ENCODE peak calls at places on chromosomes 13 and 19, in four cellular contexts. One of them, this sample, is unnamed.

GRCh38 chr13:49436890-49437289 is 7.0 kb downstream of the CAB39L start:
- DNase-seq in AG04450: no peak
- DNase-seq in PC-3: peak; percentile 38
- DNase-seq in tibial nerve: peak; percentile 33
- DNase-seq in this sample: no peak

GRCh38 chr13:71514900-71515598 is 352.0 kb downstream of the DACH1 start:
- DNase-seq in AG04450: no peak
- DNase-seq in tibial nerve: no peak
- DNase-seq in PC-3: no peak
- DNase-seq in this sample: no peak

GRCh38 chr13:48126944-48127814 is 32.3 kb upstream of the MED4 start:
- DNase-seq in tibial nerve: peak; percentile 50
- DNase-seq in PC-3: peak; percentile 66
- DNase-seq in AG04450: no peak
- DNase-seq in this sample: peak; percentile 60

GRCh38 chr13:90951663-90952062 is 395.8 kb upstream of the MIR17HG start:
- DNase-seq in tibial nerve: no peak
- DNase-seq in PC-3: peak; percentile 88
- DNase-seq in AG04450: no peak
- DNase-seq in this sample: no peak

GRCh38 chr13:48235100-48235813 is 2.3 kb downstream of the ITM2B start:
- DNase-seq in AG04450: no peak
- DNase-seq in PC-3: peak; percentile 32
- DNase-seq in tibial nerve: no peak
- DNase-seq in this sample: peak; percentile 21

GRCh38 chr13:93029536-93029935 is 197.1 kb upstream of the GPC6 start:
- DNase-seq in AG04450: no peak
- DNase-seq in PC-3: no peak
- DNase-seq in tibial nerve: no peak
- DNase-seq in this sample: no peak

GRCh38 chr19:50624949-50625600 is 14.6 kb downstream of the SYT3 start:
- DNase-seq in PC-3: no peak
- DNase-seq in tibial nerve: no peak
- DNase-seq in AG04450: no peak
- DNase-seq in this sample: no peak

GRCh38 chr13:44895584-44895983 is 93.7 kb downstream of the NUFIP1 start:
- DNase-seq in tibial nerve: no peak
- DNase-seq in AG04450: no peak
- DNase-seq in PC-3: no peak
- DNase-seq in this sample: no peak

GRCh38 chr13:111536239-111536638 is 215.8 kb downstream of the TEX29 start:
- DNase-seq in AG04450: no peak
- DNase-seq in PC-3: no peak
- DNase-seq in tibial nerve: no peak
- DNase-seq in this sample: no peak

GRCh38 chr13:113860579-113861432 is 3.1 kb downstream of the GAS6 start:
- DNase-seq in AG04450: no peak
- DNase-seq in PC-3: peak; percentile 11
- DNase-seq in tibial nerve: no peak
- DNase-seq in this sample: no peak

GRCh38 chr13:98368019-98368418 is 190.9 kb upstream of the RNF113B start:
- DNase-seq in AG04450: peak; percentile 53
- DNase-seq in tibial nerve: no peak
- DNase-seq in PC-3: no peak
- DNase-seq in this sample: no peak

GRCh38 chr13:51873419-51873818 is 11.7 kb downstream of the CCDC70 start:
- DNase-seq in AG04450: no peak
- DNase-seq in tibial nerve: no peak
- DNase-seq in PC-3: no peak
- DNase-seq in this sample: no peak

GRCh38 chr19:18774782-18775444 is 16.2 kb downstream of the COMP start:
- DNase-seq in PC-3: no peak
- DNase-seq in tibial nerve: no peak
- DNase-seq in AG04450: no peak
- DNase-seq in this sample: no peak

GRCh38 chr13:41365636-41366035 is 54.6 kb downstream of the NAA16 start:
- DNase-seq in AG04450: no peak
- DNase-seq in PC-3: no peak
- DNase-seq in tibial nerve: no peak
- DNase-seq in this sample: no peak

GRCh38 chr13:67619346-67619745 is 389.2 kb upstream of the PCDH9 start:
- DNase-seq in AG04450: peak; percentile 2
- DNase-seq in PC-3: peak; percentile 49
- DNase-seq in tibial nerve: no peak
- DNase-seq in this sample: no peak

GRCh38 chr13:26202365-26202972 is 19.6 kb downstream of the RNF6 start:
- DNase-seq in tibial nerve: no peak
- DNase-seq in PC-3: no peak
- DNase-seq in AG04450: no peak
- DNase-seq in this sample: no peak

DNA sequence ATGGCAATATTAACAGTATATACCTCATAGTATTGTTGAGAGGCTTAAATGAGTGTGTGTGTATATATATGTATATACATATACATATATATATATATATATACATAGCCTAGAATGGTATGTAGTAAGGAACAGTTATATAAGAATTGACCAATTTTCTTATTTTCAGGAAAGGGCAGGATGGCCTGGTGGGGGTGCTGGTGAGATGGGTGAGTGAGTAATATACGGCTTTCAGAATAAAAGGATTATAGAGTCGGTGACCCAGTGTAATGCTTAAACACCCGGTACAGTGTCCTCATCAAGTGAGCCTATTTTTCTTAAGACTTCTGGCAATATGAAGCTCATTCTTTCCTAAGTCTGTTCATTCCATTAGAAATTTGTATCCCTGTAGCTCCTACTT is 11.7 kb upstream of the FAM216B start:
- DNase-seq in AG04450: no peak
- DNase-seq in PC-3: peak; percentile 30
- DNase-seq in tibial nerve: no peak
- DNase-seq in this sample: no peak
- TF ChIP-seq CTCF in AG04450: no peak
- TF ChIP-seq CTCF in PC-3: peak; percentile 36
- TF ChIP-seq CTCF in tibial nerve: no peak
- TF ChIP-seq CTCF in this sample: no peak

GRCh38 chr19:57438925-57439324 is 3.8 kb downstream of the ZNF749 start:
- DNase-seq in PC-3: no peak
- DNase-seq in AG04450: no peak
- DNase-seq in tibial nerve: no peak
- DNase-seq in this sample: no peak
- TF ChIP-seq CTCF in PC-3: no peak
- TF ChIP-seq CTCF in AG04450: no peak
- TF ChIP-seq CTCF in tibial nerve: no peak
- TF ChIP-seq CTCF in this sample: no peak

GRCh38 chr19:37987356-37988332 is 80.6 kb downstream of the SIPA1L3 start:
- DNase-seq in PC-3: no peak
- DNase-seq in tibial nerve: no peak
- DNase-seq in AG04450: no peak
- DNase-seq in this sample: no peak
- TF ChIP-seq CTCF in PC-3: peak; percentile 14
- TF ChIP-seq CTCF in tibial nerve: no peak
- TF ChIP-seq CTCF in AG04450: peak; percentile 12
- TF ChIP-seq CTCF in this sample: no peak

GRCh38 chr13:22061371-22061805 is 390.5 kb downstream of the FGF9 start:
- DNase-seq in PC-3: no peak
- DNase-seq in tibial nerve: no peak
- DNase-seq in AG04450: no peak
- DNase-seq in this sample: peak; percentile 50
- TF ChIP-seq CTCF in PC-3: no peak
- TF ChIP-seq CTCF in tibial nerve: no peak
- TF ChIP-seq CTCF in AG04450: no peak
- TF ChIP-seq CTCF in this sample: peak; percentile 34

GRCh38 chr19:45428385-45429231 is 4.9 kb upstream of the ERCC1 start:
- DNase-seq in tibial nerve: no peak
- DNase-seq in PC-3: peak; percentile 30
- DNase-seq in AG04450: no peak
- DNase-seq in this sample: no peak
- TF ChIP-seq CTCF in tibial nerve: peak; percentile 50
- TF ChIP-seq CTCF in PC-3: peak; percentile 59
- TF ChIP-seq CTCF in AG04450: peak; percentile 48
- TF ChIP-seq CTCF in this sample: peak; percentile 41

GRCh38 chr19:13827656-13828055 is 32.4 kb downstream of the ZSWIM4 start:
- DNase-seq in PC-3: no peak
- DNase-seq in tibial nerve: no peak
- DNase-seq in AG04450: no peak
- DNase-seq in this sample: no peak
- TF ChIP-seq CTCF in PC-3: no peak
- TF ChIP-seq CTCF in tibial nerve: no peak
- TF ChIP-seq CTCF in AG04450: no peak
- TF ChIP-seq CTCF in this sample: no peak

This sample was measured in GM10248.